ENCODE peak calls at places on chromosomes 11 and 22, in seven cellular contexts. One of them, this sample, is unnamed.

GRCh38 chr11:105149477-105149876 is 9.9 kb upstream of the CARD18 start:
- DNase-seq in GM10248: no peak
- DNase-seq in MM.1S: no peak
- DNase-seq in AG04449: no peak
- DNase-seq in RWPE2: no peak
- DNase-seq in psoas muscle: no peak
- DNase-seq in NB4: no peak
- DNase-seq in this sample: no peak

GRCh38 chr11:120645639-120646038 is 134.1 kb downstream of the GRIK4 start:
- DNase-seq in GM10248: no peak
- DNase-seq in MM.1S: no peak
- DNase-seq in AG04449: no peak
- DNase-seq in RWPE2: no peak
- DNase-seq in psoas muscle: no peak
- DNase-seq in NB4: no peak
- DNase-seq in this sample: no peak

GRCh38 chr11:69508974-69509373 is 27.5 kb downstream of the LINC01488 start:
- DNase-seq in GM10248: no peak
- DNase-seq in MM.1S: no peak
- DNase-seq in AG04449: no peak
- DNase-seq in RWPE2: no peak
- DNase-seq in psoas muscle: no peak
- DNase-seq in NB4: peak; percentile 55
- DNase-seq in this sample: no peak

GRCh38 chr11:80194625-80195024 is 753.8 kb upstream of the TENM4 start:
- DNase-seq in GM10248: no peak
- DNase-seq in MM.1S: no peak
- DNase-seq in AG04449: no peak
- DNase-seq in RWPE2: no peak
- DNase-seq in psoas muscle: no peak
- DNase-seq in NB4: no peak
- DNase-seq in this sample: no peak

GRCh38 chr11:15836801-15837200 is 519.5 kb downstream of the SOX6 start:
- DNase-seq in GM10248: no peak
- DNase-seq in MM.1S: no peak
- DNase-seq in AG04449: no peak
- DNase-seq in RWPE2: no peak
- DNase-seq in psoas muscle: no peak
- DNase-seq in NB4: no peak
- DNase-seq in this sample: no peak

GRCh38 chr11:57325735-57326048 is 940 bp upstream of the TNKS1BP1 start:
- DNase-seq in GM10248: no peak
- DNase-seq in MM.1S: peak; percentile 16
- DNase-seq in AG04449: no peak
- DNase-seq in RWPE2: no peak
- DNase-seq in psoas muscle: peak; percentile 92
- DNase-seq in NB4: no peak
- DNase-seq in this sample: no peak

GRCh38 chr11:26946209-26946828 is 47.6 kb upstream of the FIBIN start:
- DNase-seq in GM10248: no peak
- DNase-seq in MM.1S: no peak
- DNase-seq in AG04449: no peak
- DNase-seq in RWPE2: no peak
- DNase-seq in psoas muscle: no peak
- DNase-seq in NB4: no peak
- DNase-seq in this sample: no peak

GRCh38 chr11:117026593-117027330 is 71.5 kb downstream of the SIK3 start:
- DNase-seq in GM10248: no peak
- DNase-seq in MM.1S: no peak
- DNase-seq in AG04449: peak; percentile 31
- DNase-seq in RWPE2: no peak
- DNase-seq in psoas muscle: no peak
- DNase-seq in NB4: peak; percentile 40
- DNase-seq in this sample: no peak

GRCh38 chr11:102470257-102470656 is 17.7 kb upstream of the TMEM123 start:
- DNase-seq in GM10248: no peak
- DNase-seq in MM.1S: peak; percentile 43
- DNase-seq in AG04449: no peak
- DNase-seq in RWPE2: no peak
- DNase-seq in psoas muscle: no peak
- DNase-seq in NB4: no peak
- DNase-seq in this sample: no peak

GRCh38 chr22:49417833-49418232 is 409.8 kb downstream of the BRD1 start:
- DNase-seq in GM10248: no peak
- DNase-seq in MM.1S: no peak
- DNase-seq in AG04449: no peak
- DNase-seq in RWPE2: no peak
- DNase-seq in psoas muscle: no peak
- DNase-seq in NB4: no peak
- DNase-seq in this sample: no peak

GRCh38 chr22:46071451-46072029 is 78.8 kb upstream of the PPARA start:
- DNase-seq in GM10248: no peak
- DNase-seq in MM.1S: peak; percentile 58
- DNase-seq in AG04449: peak; percentile 53
- DNase-seq in RWPE2: peak; percentile 95
- DNase-seq in psoas muscle: peak; percentile 97
- DNase-seq in NB4: peak; percentile 85
- DNase-seq in this sample: peak; percentile 60

GRCh38 chr11:19200410-19201201 is 1.2 kb downstream of the CSRP3 start:
- DNase-seq in GM10248: no peak
- DNase-seq in MM.1S: no peak
- DNase-seq in AG04449: peak; percentile 4
- DNase-seq in RWPE2: no peak
- DNase-seq in psoas muscle: peak; percentile 60
- DNase-seq in NB4: no peak
- DNase-seq in this sample: no peak

GRCh38 chr11:65611028-65611757 is 2.8 kb downstream of the MAP3K11 start:
- DNase-seq in GM10248: no peak
- DNase-seq in MM.1S: no peak
- DNase-seq in AG04449: no peak
- DNase-seq in RWPE2: no peak
- DNase-seq in psoas muscle: peak; percentile 68
- DNase-seq in NB4: peak; percentile 68
- DNase-seq in this sample: no peak

GRCh38 chr22:46350646-46351045 is 15.1 kb downstream of the TRMU start:
- DNase-seq in GM10248: no peak
- DNase-seq in MM.1S: no peak
- DNase-seq in AG04449: no peak
- DNase-seq in RWPE2: no peak
- DNase-seq in psoas muscle: no peak
- DNase-seq in NB4: no peak
- DNase-seq in this sample: no peak

GRCh38 chr22:20268350-20269012 is 363 bp upstream of the RTN4R start:
- DNase-seq in GM10248: peak; percentile 79
- DNase-seq in MM.1S: peak; percentile 36
- DNase-seq in AG04449: no peak
- DNase-seq in RWPE2: no peak
- DNase-seq in psoas muscle: peak; percentile 73
- DNase-seq in NB4: peak; percentile 74
- DNase-seq in this sample: peak; percentile 84

GRCh38 chr22:22855617-22856308 is 31.9 kb upstream of the IGLL5 start:
- DNase-seq in GM10248: peak; percentile 65
- DNase-seq in MM.1S: peak; percentile 37
- DNase-seq in AG04449: no peak
- DNase-seq in RWPE2: no peak
- DNase-seq in psoas muscle: no peak
- DNase-seq in NB4: peak; percentile 60
- DNase-seq in this sample: peak; percentile 32

GRCh38 chr22:40206561-40206960 is 28.8 kb downstream of the TNRC6B start:
- DNase-seq in GM10248: no peak
- DNase-seq in MM.1S: no peak
- DNase-seq in AG04449: no peak
- DNase-seq in RWPE2: no peak
- DNase-seq in psoas muscle: no peak
- DNase-seq in NB4: no peak
- DNase-seq in this sample: no peak
- TF ChIP-seq CTCF in GM10248: no peak
- TF ChIP-seq CTCF in MM.1S: no peak
- TF ChIP-seq CTCF in AG04449: no peak
- TF ChIP-seq CTCF in RWPE2: no peak
- TF ChIP-seq CTCF in psoas muscle: no peak
- TF ChIP-seq CTCF in NB4: no peak
- TF ChIP-seq CTCF in this sample: no peak

DNA sequence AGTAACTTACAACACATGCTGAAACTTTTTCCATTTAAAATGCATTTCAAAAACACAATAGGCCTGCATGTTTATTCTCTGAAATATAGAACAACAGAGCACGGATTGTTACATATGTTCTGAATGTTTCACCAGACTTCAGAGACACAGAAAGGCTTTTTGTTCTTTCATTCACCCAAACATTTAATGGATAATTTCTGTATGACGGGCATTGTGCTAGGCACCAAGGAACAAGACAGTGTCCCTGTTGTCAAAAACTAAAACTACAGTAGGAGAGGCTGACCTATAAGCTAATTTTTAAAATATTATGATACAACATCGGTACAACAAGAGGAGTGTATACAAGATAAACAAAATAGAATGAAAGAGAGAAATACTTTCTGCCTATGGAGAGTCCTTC is 81.9 kb upstream of the TEAD1 start:
- DNase-seq in GM10248: no peak
- DNase-seq in MM.1S: no peak
- DNase-seq in AG04449: no peak
- DNase-seq in RWPE2: no peak
- DNase-seq in psoas muscle: no peak
- DNase-seq in NB4: no peak
- DNase-seq in this sample: no peak
- TF ChIP-seq CTCF in GM10248: no peak
- TF ChIP-seq CTCF in MM.1S: no peak
- TF ChIP-seq CTCF in AG04449: no peak
- TF ChIP-seq CTCF in RWPE2: no peak
- TF ChIP-seq CTCF in psoas muscle: no peak
- TF ChIP-seq CTCF in NB4: no peak
- TF ChIP-seq CTCF in this sample: no peak

DNA sequence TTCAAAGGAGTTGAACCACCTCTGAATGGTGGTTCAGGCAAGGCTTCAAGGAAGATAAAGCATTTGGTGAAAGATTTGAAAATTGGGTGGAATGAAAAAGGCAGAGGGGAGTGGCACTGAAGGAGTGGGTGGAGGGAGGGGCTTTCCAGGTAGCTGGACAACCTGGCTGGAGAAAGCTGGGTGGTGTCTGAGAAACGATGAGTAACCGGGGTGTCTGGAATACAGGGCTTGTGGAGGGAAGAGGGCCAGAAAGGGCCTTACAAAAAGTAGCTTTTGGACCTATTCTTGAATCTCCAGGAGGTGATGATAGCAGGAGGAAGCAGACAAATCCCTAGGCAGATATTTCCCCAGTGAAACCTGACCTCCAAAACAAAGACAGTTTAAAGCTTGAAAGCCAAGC is 99.3 kb downstream of the RASSF10 start:
- DNase-seq in GM10248: no peak
- DNase-seq in MM.1S: no peak
- DNase-seq in AG04449: no peak
- DNase-seq in RWPE2: no peak
- DNase-seq in psoas muscle: no peak
- DNase-seq in NB4: no peak
- DNase-seq in this sample: no peak
- TF ChIP-seq CTCF in GM10248: no peak
- TF ChIP-seq CTCF in MM.1S: no peak
- TF ChIP-seq CTCF in AG04449: no peak
- TF ChIP-seq CTCF in RWPE2: no peak
- TF ChIP-seq CTCF in psoas muscle: no peak
- TF ChIP-seq CTCF in NB4: no peak
- TF ChIP-seq CTCF in this sample: no peak

GRCh38 chr11:76237041-76237649 is 30.8 kb upstream of the WNT11 start:
- DNase-seq in GM10248: no peak
- DNase-seq in MM.1S: no peak
- DNase-seq in AG04449: no peak
- DNase-seq in RWPE2: no peak
- DNase-seq in psoas muscle: no peak
- DNase-seq in NB4: no peak
- DNase-seq in this sample: no peak

GRCh38 chr11:76236092-76237026 is 30.1 kb upstream of the WNT11 start:
- DNase-seq in GM10248: peak; percentile 67
- DNase-seq in MM.1S: peak; percentile 56
- DNase-seq in AG04449: no peak
- DNase-seq in RWPE2: no peak
- DNase-seq in psoas muscle: no peak
- DNase-seq in NB4: peak; percentile 82
- DNase-seq in this sample: peak; percentile 71

GRCh38 chr11:76234704-76235232 is 28.5 kb upstream of the WNT11 start:
- DNase-seq in GM10248: peak; percentile 49
- DNase-seq in MM.1S: peak; percentile 45
- DNase-seq in AG04449: no peak
- DNase-seq in RWPE2: no peak
- DNase-seq in psoas muscle: peak; percentile 77
- DNase-seq in NB4: no peak
- DNase-seq in this sample: peak; percentile 61

GRCh38 chr11:76233936-76234703 is 27.8 kb upstream of the WNT11 start:
- DNase-seq in GM10248: peak; percentile 74
- DNase-seq in MM.1S: peak; percentile 36
- DNase-seq in AG04449: no peak
- DNase-seq in RWPE2: no peak
- DNase-seq in psoas muscle: peak; percentile 82
- DNase-seq in NB4: peak; percentile 98
- DNase-seq in this sample: peak; percentile 54

GRCh38 chr11:76235233-76236091 is 29.2 kb upstream of the WNT11 start:
- DNase-seq in GM10248: peak; percentile 95
- DNase-seq in MM.1S: peak; percentile 93
- DNase-seq in AG04449: peak; percentile 45
- DNase-seq in RWPE2: no peak
- DNase-seq in psoas muscle: peak; percentile 94
- DNase-seq in NB4: peak; percentile 95
- DNase-seq in this sample: peak; percentile 94
- TF ChIP-seq CTCF in GM10248: no peak
- TF ChIP-seq CTCF in MM.1S: no peak
- TF ChIP-seq CTCF in AG04449: no peak
- TF ChIP-seq CTCF in RWPE2: no peak
- TF ChIP-seq CTCF in psoas muscle: no peak
- TF ChIP-seq CTCF in NB4: no peak
- TF ChIP-seq CTCF in this sample: no peak

GRCh38 chr11:76551400-76551799 is 106.6 kb downstream of the EMSY start:
- DNase-seq in GM10248: no peak
- DNase-seq in MM.1S: no peak
- DNase-seq in AG04449: no peak
- DNase-seq in RWPE2: no peak
- DNase-seq in psoas muscle: no peak
- DNase-seq in NB4: no peak
- DNase-seq in this sample: no peak
- TF ChIP-seq CTCF in GM10248: no peak
- TF ChIP-seq CTCF in MM.1S: no peak
- TF ChIP-seq CTCF in AG04449: peak; percentile 21
- TF ChIP-seq CTCF in RWPE2: peak; percentile 47
- TF ChIP-seq CTCF in psoas muscle: peak; percentile 25
- TF ChIP-seq CTCF in NB4: no peak
- TF ChIP-seq CTCF in this sample: peak; percentile 19

DNA sequence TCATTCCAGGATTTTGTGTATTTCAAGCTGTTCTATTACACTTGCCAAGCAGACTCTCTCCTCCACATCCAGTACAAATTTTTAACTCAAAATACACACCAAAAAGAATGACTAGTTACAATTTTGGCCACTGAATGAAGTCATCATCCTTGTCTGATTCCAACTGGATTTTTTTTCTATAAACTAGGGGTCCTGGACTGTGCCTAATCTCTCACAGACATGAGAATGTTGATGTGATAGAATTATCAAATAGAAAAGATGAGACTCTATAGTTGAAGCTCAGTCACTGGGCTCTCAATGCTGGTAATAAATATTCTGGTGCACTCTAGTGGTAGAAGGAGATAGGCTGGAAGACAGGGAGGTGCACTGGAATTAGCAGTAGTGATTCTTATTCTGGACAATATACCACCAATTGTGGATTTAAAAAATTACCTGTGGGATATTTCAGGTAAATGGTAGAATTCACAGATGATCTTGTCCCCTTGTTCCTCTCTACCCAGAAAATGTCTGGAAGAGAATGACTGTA is 85.7 kb downstream of the FANCF start:
- DNase-seq in GM10248: no peak
- DNase-seq in MM.1S: peak; percentile 15
- DNase-seq in AG04449: no peak
- DNase-seq in RWPE2: no peak
- DNase-seq in psoas muscle: no peak
- DNase-seq in NB4: peak; percentile 3
- DNase-seq in this sample: peak; percentile 4
- TF ChIP-seq CTCF in GM10248: peak; percentile 25
- TF ChIP-seq CTCF in MM.1S: peak; percentile 58
- TF ChIP-seq CTCF in AG04449: peak; percentile 6
- TF ChIP-seq CTCF in RWPE2: peak; percentile 92
- TF ChIP-seq CTCF in psoas muscle: peak; percentile 68
- TF ChIP-seq CTCF in NB4: peak; percentile 31
- TF ChIP-seq CTCF in this sample: peak; percentile 44

This sample was measured in GM13977.